ENCODE peak calls at places on chromosome 13, in four cellular contexts. One of them, this sample, is unnamed.

GRCh38 chr13:75850915-75851314 is 214.8 kb downstream of the LMO7 start:
- DNase-seq in keratinocyte: no peak
- DNase-seq in tibial artery: no peak
- DNase-seq in testis: no peak
- DNase-seq in this sample: no peak

GRCh38 chr13:45607931-45608330 is 7.6 kb downstream of the ERICH6B start:
- DNase-seq in keratinocyte: no peak
- DNase-seq in tibial artery: no peak
- DNase-seq in testis: no peak
- DNase-seq in this sample: no peak

GRCh38 chr13:71525004-71525403 is 342.0 kb downstream of the DACH1 start:
- DNase-seq in keratinocyte: no peak
- DNase-seq in tibial artery: no peak
- DNase-seq in testis: no peak
- DNase-seq in this sample: no peak

GRCh38 chr13:27535546-27535945 is 84.8 kb downstream of the LNX2 start:
- DNase-seq in keratinocyte: no peak
- DNase-seq in tibial artery: no peak
- DNase-seq in testis: no peak
- DNase-seq in this sample: no peak

GRCh38 chr13:67228031-67228430 is 2.1 kb downstream of the PCDH9 start:
- DNase-seq in keratinocyte: no peak
- DNase-seq in tibial artery: no peak
- DNase-seq in testis: no peak
- DNase-seq in this sample: no peak

GRCh38 chr13:99311137-99311536 is 3.9 kb upstream of the GPR183 start:
- DNase-seq in keratinocyte: no peak
- DNase-seq in tibial artery: no peak
- DNase-seq in testis: no peak
- DNase-seq in this sample: no peak

GRCh38 chr13:31860002-31860401 is 120.7 kb downstream of the RXFP2 start:
- DNase-seq in keratinocyte: no peak
- DNase-seq in tibial artery: peak; percentile 67
- DNase-seq in testis: no peak
- DNase-seq in this sample: no peak

GRCh38 chr13:19791953-19792537 is 9.3 kb upstream of the PSPC1 start:
- DNase-seq in keratinocyte: no peak
- DNase-seq in tibial artery: no peak
- DNase-seq in testis: no peak
- DNase-seq in this sample: no peak

GRCh38 chr13:44667950-44668349 is 91.8 kb upstream of the TSC22D1 start:
- DNase-seq in keratinocyte: no peak
- DNase-seq in tibial artery: no peak
- DNase-seq in testis: no peak
- DNase-seq in this sample: no peak

GRCh38 chr13:19759669-19760068 is 23.1 kb downstream of the PSPC1 start:
- DNase-seq in keratinocyte: no peak
- DNase-seq in tibial artery: no peak
- DNase-seq in testis: no peak
- DNase-seq in this sample: no peak

GRCh38 chr13:37595162-37595561 is 3.4 kb downstream of the POSTN start:
- DNase-seq in keratinocyte: no peak
- DNase-seq in tibial artery: no peak
- DNase-seq in testis: no peak
- DNase-seq in this sample: no peak

GRCh38 chr13:20489185-20489820 is 36.4 kb downstream of the CRYL1 start:
- DNase-seq in keratinocyte: no peak
- DNase-seq in tibial artery: no peak
- DNase-seq in testis: peak; percentile 73
- DNase-seq in this sample: no peak

GRCh38 chr13:32881792-32882175 is 134.4 kb upstream of the KL start:
- DNase-seq in keratinocyte: no peak
- DNase-seq in tibial artery: no peak
- DNase-seq in testis: no peak
- DNase-seq in this sample: no peak

GRCh38 chr13:25447396-25447795 is 75.6 kb downstream of the ATP8A2 start:
- DNase-seq in keratinocyte: no peak
- DNase-seq in tibial artery: no peak
- DNase-seq in testis: no peak
- DNase-seq in this sample: no peak

GRCh38 chr13:111005364-111005763 is 90.5 kb upstream of the ANKRD10 start:
- DNase-seq in keratinocyte: no peak
- DNase-seq in tibial artery: no peak
- DNase-seq in testis: no peak
- DNase-seq in this sample: no peak

GRCh38 chr13:21625366-21625765 is 21.4 kb upstream of the MICU2 start:
- DNase-seq in keratinocyte: no peak
- DNase-seq in tibial artery: no peak
- DNase-seq in testis: no peak
- DNase-seq in this sample: no peak

GRCh38 chr13:113742000-113742441 is 17.0 kb upstream of the TMEM255B start:
- DNase-seq in keratinocyte: no peak
- DNase-seq in tibial artery: no peak
- DNase-seq in testis: no peak
- DNase-seq in this sample: peak; percentile 37

GRCh38 chr13:28327761-28328607 is 166.9 kb downstream of the FLT1 start:
- DNase-seq in keratinocyte: no peak
- DNase-seq in tibial artery: no peak
- DNase-seq in testis: peak; percentile 49
- DNase-seq in this sample: no peak

GRCh38 chr13:51976423-51976822 is 34.8 kb downstream of the ATP7B start:
- DNase-seq in keratinocyte: no peak
- DNase-seq in tibial artery: no peak
- DNase-seq in testis: no peak
- DNase-seq in this sample: no peak

GRCh38 chr13:27374650-27375049 is 49.8 kb upstream of the GTF3A start:
- DNase-seq in keratinocyte: peak; percentile 32
- DNase-seq in tibial artery: peak; percentile 77
- DNase-seq in testis: peak; percentile 79
- DNase-seq in this sample: peak; percentile 38

GRCh38 chr13:114012141-114012540 is 38.3 kb upstream of the C13orf46 start:
- DNase-seq in keratinocyte: no peak
- DNase-seq in tibial artery: no peak
- DNase-seq in testis: no peak
- DNase-seq in this sample: no peak

GRCh38 chr13:44229371-44230030 is 144.1 kb upstream of the SERP2 start:
- DNase-seq in keratinocyte: no peak
- DNase-seq in tibial artery: no peak
- DNase-seq in testis: no peak
- DNase-seq in this sample: no peak

GRCh38 chr13:91169641-91170040 is 177.8 kb upstream of the MIR17HG start:
- DNase-seq in keratinocyte: no peak
- DNase-seq in tibial artery: no peak
- DNase-seq in testis: no peak
- DNase-seq in this sample: no peak

GRCh38 chr13:66774046-66774445 is 456.1 kb downstream of the PCDH9 start:
- DNase-seq in keratinocyte: no peak
- DNase-seq in tibial artery: no peak
- DNase-seq in testis: no peak
- DNase-seq in this sample: no peak

GRCh38 chr13:43089912-43090498 is 66.6 kb downstream of the DNAJC15 start:
- DNase-seq in keratinocyte: no peak
- DNase-seq in tibial artery: no peak
- DNase-seq in testis: no peak
- DNase-seq in this sample: no peak

GRCh38 chr13:45928843-45929242 is 77.3 kb upstream of the SIAH3 start:
- DNase-seq in keratinocyte: no peak
- DNase-seq in tibial artery: no peak
- DNase-seq in testis: no peak
- DNase-seq in this sample: peak; percentile 28

GRCh38 chr13:97976551-97977375 is 23.3 kb downstream of the IPO5 start:
- DNase-seq in keratinocyte: no peak
- DNase-seq in tibial artery: no peak
- DNase-seq in testis: peak; percentile 92
- DNase-seq in this sample: no peak

GRCh38 chr13:51243832-51244231 is 21.6 kb downstream of the FAM124A start:
- DNase-seq in keratinocyte: no peak
- DNase-seq in tibial artery: no peak
- DNase-seq in testis: no peak
- DNase-seq in this sample: no peak

GRCh38 chr13:65966991-65967451 is 1263.1 kb downstream of the PCDH9 start:
- DNase-seq in keratinocyte: no peak
- DNase-seq in tibial artery: no peak
- DNase-seq in testis: peak; percentile 46
- DNase-seq in this sample: no peak

GRCh38 chr13:103349664-103350063 is 283.4 kb upstream of the SLC10A2 start:
- DNase-seq in keratinocyte: no peak
- DNase-seq in tibial artery: no peak
- DNase-seq in testis: no peak
- DNase-seq in this sample: no peak

GRCh38 chr13:45516757-45517156 is 52.0 kb downstream of the COG3 start:
- DNase-seq in keratinocyte: no peak
- DNase-seq in tibial artery: no peak
- DNase-seq in testis: no peak
- DNase-seq in this sample: no peak

GRCh38 chr13:28385362-28385761 is 109.6 kb downstream of the FLT1 start:
- DNase-seq in keratinocyte: no peak
- DNase-seq in tibial artery: no peak
- DNase-seq in testis: no peak
- DNase-seq in this sample: no peak

GRCh38 chr13:45731455-45731854 is 29.3 kb downstream of the CBY2 start:
- DNase-seq in keratinocyte: no peak
- DNase-seq in tibial artery: no peak
- DNase-seq in testis: no peak
- DNase-seq in this sample: no peak

GRCh38 chr13:77213644-77214043 is 113.2 kb downstream of the MYCBP2 start:
- DNase-seq in keratinocyte: no peak
- DNase-seq in tibial artery: no peak
- DNase-seq in testis: no peak
- DNase-seq in this sample: no peak

GRCh38 chr13:39273953-39274352 is 235.7 kb downstream of the NHLRC3 start:
- DNase-seq in keratinocyte: no peak
- DNase-seq in tibial artery: no peak
- DNase-seq in testis: no peak
- DNase-seq in this sample: no peak

GRCh38 chr13:104641309-104641708 is 1575.1 kb upstream of the SLC10A2 start:
- DNase-seq in keratinocyte: no peak
- DNase-seq in tibial artery: no peak
- DNase-seq in testis: no peak
- DNase-seq in this sample: no peak

GRCh38 chr13:112066624-112067004 is 335 bp upstream of the SOX1 start:
- DNase-seq in keratinocyte: no peak
- DNase-seq in tibial artery: no peak
- DNase-seq in testis: peak; percentile 84
- DNase-seq in this sample: no peak
- H3K4me3 ChIP-seq in keratinocyte: no peak overlapping the region
- H3K4me3 ChIP-seq in tibial artery: peak overlapping the region; percentile 48
- H3K4me3 ChIP-seq in testis: peak overlapping the region; percentile 27
- H3K4me3 ChIP-seq in this sample: no peak overlapping the region

GRCh38 chr13:101025925-101026324 is 351.3 kb upstream of the TMTC4 start:
- DNase-seq in keratinocyte: no peak
- DNase-seq in tibial artery: no peak
- DNase-seq in testis: no peak
- DNase-seq in this sample: no peak
- TF ChIP-seq CTCF in keratinocyte: no peak
- TF ChIP-seq CTCF in tibial artery: no peak
- TF ChIP-seq CTCF in testis: no peak
- TF ChIP-seq CTCF in this sample: no peak

DNA sequence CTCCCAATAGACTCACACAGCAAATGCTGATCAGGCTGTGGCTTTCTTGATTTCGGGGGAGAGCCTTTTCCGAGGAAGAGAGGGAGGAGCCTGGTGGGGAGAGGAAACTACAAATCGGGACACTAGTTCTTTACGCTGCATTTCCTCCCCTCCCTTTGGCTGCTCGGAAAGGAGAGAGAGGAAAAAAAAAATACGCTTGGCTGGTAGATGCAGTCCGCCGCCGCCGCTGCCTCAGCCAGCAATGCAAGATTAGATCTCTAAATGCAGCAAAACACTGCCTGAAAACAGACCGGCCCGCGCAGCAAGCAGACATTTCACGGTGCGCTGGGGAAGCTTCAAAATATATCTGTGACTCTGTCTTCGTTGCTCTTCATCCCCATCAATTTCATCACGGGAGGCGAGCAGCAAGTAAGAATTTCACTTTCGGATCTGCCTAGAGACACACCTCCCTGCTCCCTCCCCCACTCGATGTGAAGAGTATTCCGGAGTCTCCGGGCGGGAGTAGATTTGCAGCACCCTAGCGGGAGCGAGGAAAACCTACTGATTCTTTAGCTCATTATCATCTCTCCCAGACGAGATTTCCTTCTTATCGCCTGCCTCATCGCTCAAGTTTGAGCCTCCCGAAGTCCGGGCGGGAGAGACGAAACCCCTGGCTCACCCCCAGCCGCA is at the start of gene PCDH17:
- DNase-seq in keratinocyte: no peak
- DNase-seq in tibial artery: peak; percentile 70
- DNase-seq in testis: peak; percentile 63
- DNase-seq in this sample: no peak
- H3K27me3 ChIP-seq in keratinocyte: peaks cover 57% of the 10 kb centered on the region
- H3K27me3 ChIP-seq in tibial artery: no peaks in the 10 kb centered on the region
- H3K27me3 ChIP-seq in testis: no peaks in the 10 kb centered on the region
- H3K27me3 ChIP-seq in this sample: peaks cover 39% of the 10 kb centered on the region

GRCh38 chr13:94712287-94712811 is at the start of gene SOX21:
- DNase-seq in keratinocyte: no peak
- DNase-seq in tibial artery: no peak
- DNase-seq in testis: no peak
- DNase-seq in this sample: no peak

GRCh38 chr13:94713556-94714182 is 1.3 kb upstream of the SOX21 start:
- DNase-seq in keratinocyte: no peak
- DNase-seq in tibial artery: no peak
- DNase-seq in testis: no peak
- DNase-seq in this sample: no peak

GRCh38 chr13:94711561-94712286 is 621 bp downstream of the SOX21 start:
- DNase-seq in keratinocyte: no peak
- DNase-seq in tibial artery: peak; percentile 63
- DNase-seq in testis: no peak
- DNase-seq in this sample: no peak

GRCh38 chr13:94710881-94711560 is 1.3 kb downstream of the SOX21 start:
- DNase-seq in keratinocyte: no peak
- DNase-seq in tibial artery: peak; percentile 62
- DNase-seq in testis: no peak
- DNase-seq in this sample: no peak

GRCh38 chr13:94712812-94713555 is 639 bp upstream of the SOX21 start:
- DNase-seq in keratinocyte: no peak
- DNase-seq in tibial artery: no peak
- DNase-seq in testis: no peak
- DNase-seq in this sample: peak; percentile 2
- H3K4me3 ChIP-seq in keratinocyte: peak overlapping the region; percentile 58
- H3K4me3 ChIP-seq in tibial artery: peak overlapping the region; percentile 45
- H3K4me3 ChIP-seq in testis: peak overlapping the region; percentile 46
- H3K4me3 ChIP-seq in this sample: no peak overlapping the region

GRCh38 chr13:112062619-112063308 is 4.2 kb upstream of the SOX1 start:
- DNase-seq in keratinocyte: no peak
- DNase-seq in tibial artery: no peak
- DNase-seq in testis: no peak
- DNase-seq in this sample: no peak

GRCh38 chr13:112064222-112064621 is 2.7 kb upstream of the SOX1 start:
- DNase-seq in keratinocyte: no peak
- DNase-seq in tibial artery: no peak
- DNase-seq in testis: no peak
- DNase-seq in this sample: no peak

GRCh38 chr13:112063807-112064206 is 3.1 kb upstream of the SOX1 start:
- DNase-seq in keratinocyte: no peak
- DNase-seq in tibial artery: no peak
- DNase-seq in testis: no peak
- DNase-seq in this sample: no peak

GRCh38 chr13:112062047-112062618 is 4.8 kb upstream of the SOX1 start:
- DNase-seq in keratinocyte: no peak
- DNase-seq in tibial artery: no peak
- DNase-seq in testis: no peak
- DNase-seq in this sample: no peak

GRCh38 chr13:112063309-112063626 is 3.7 kb upstream of the SOX1 start:
- DNase-seq in keratinocyte: no peak
- DNase-seq in tibial artery: no peak
- DNase-seq in testis: no peak
- DNase-seq in this sample: no peak
- TF ChIP-seq CTCF in keratinocyte: no peak
- TF ChIP-seq CTCF in tibial artery: no peak
- TF ChIP-seq CTCF in testis: no peak
- TF ChIP-seq CTCF in this sample: no peak